ENCODE peak calls at places on chromosomes 3 and 15, in seven cellular contexts. B, C, J, S, Y, G and N are unnamed samples.

GRCh38 chr3:23312866-23313265 is 109.7 kb downstream of the UBE2E2 start:
- DNase-seq in S (no peak), J (no peak), Y (peak), C (no peak), G (no peak), B (no peak), N (no peak)

GRCh38 chr3:128207953-128208352 is 54.7 kb downstream of the EEFSEC start:
- DNase-seq in B (no peak), S (no peak), C (no peak), J (no peak), Y (peak), G (no peak), N (no peak)

GRCh38 chr15:31397851-31398661 is 71.4 kb downstream of the KLF13 start:
- DNase-seq in J (no peak), Y (no peak), G (no peak), C (no peak), S (no peak), B (no peak), N (peak)

GRCh38 chr3:9793161-9793781 is 389 bp downstream of the ARPC4 start:
- DNase-seq in C (no peak), S (peak), B (no peak), G (no peak), J (no peak), Y (peak), N (no peak)

GRCh38 chr15:57112178-57112577 is 193.7 kb downstream of the TCF12 start:
- DNase-seq in G (no peak), B (no peak), C (no peak), Y (no peak), J (peak), S (no peak), N (no peak)

GRCh38 chr3:141237701-141238521 is 6.3 kb downstream of the PXYLP1 start:
- DNase-seq in J (peak), C (no peak), B (no peak), Y (peak), S (no peak), G (peak), N (no peak)

GRCh38 chr3:158531334-158531733 is 39.7 kb upstream of the MLF1 start:
- DNase-seq in Y (no peak), S (no peak), C (no peak), B (no peak), G (no peak), J (no peak), N (no peak)

GRCh38 chr15:48550822-48551525 is 94.5 kb downstream of the FBN1 start:
- DNase-seq in J (no peak), S (no peak), B (no peak), G (no peak), Y (no peak), C (no peak), N (no peak)

GRCh38 chr15:43390723-43391122 is 19.8 kb downstream of the TUBGCP4 start:
- DNase-seq in B (no peak), J (no peak), S (no peak), Y (peak), G (no peak), C (no peak), N (no peak)

GRCh38 chr15:39591896-39592315 is 11.0 kb downstream of the THBS1 start:
- DNase-seq in S (no peak), C (no peak), B (no peak), J (no peak), Y (peak), G (no peak), N (peak)

GRCh38 chr15:89367485-89368451 is 33.1 kb upstream of the POLG start:
- DNase-seq in C (no peak), B (no peak), Y (peak), J (no peak), G (peak), S (no peak), N (no peak)

GRCh38 chr3:123122525-123123315 is 55.9 kb downstream of the PDIA5 start:
- DNase-seq in G (no peak), B (no peak), S (no peak), J (no peak), C (no peak), Y (peak), N (peak)

GRCh38 chr15:74265046-74265639 is 29.0 kb downstream of the CCDC33 start:
- DNase-seq in G (no peak), Y (peak), B (no peak), C (no peak), J (peak), S (no peak), N (no peak)

GRCh38 chr3:128447561-128448013 is 19.1 kb downstream of the DNAJB8 start:
- DNase-seq in S (no peak), G (no peak), C (no peak), Y (no peak), B (no peak), J (no peak), N (no peak)

GRCh38 chr15:49906976-49907375 is 212.1 kb downstream of the ATP8B4 start:
- DNase-seq in S (no peak), B (no peak), G (no peak), Y (peak), C (no peak), J (no peak), N (no peak)

GRCh38 chr3:140972833-140973232 is 31.2 kb downstream of the SLC25A36 start:
- DNase-seq in G (no peak), C (no peak), B (no peak), Y (peak), J (no peak), S (no peak), N (no peak)

GRCh38 chr15:48695088-48695834 is 49.8 kb upstream of the FBN1 start:
- DNase-seq in G (no peak), J (no peak), S (no peak), Y (peak), C (no peak), B (no peak), N (peak)

GRCh38 chr15:81330351-81331085 is 6.6 kb upstream of the STARD5 start:
- DNase-seq in J (no peak), G (no peak), S (no peak), Y (peak), C (no peak), B (no peak), N (no peak)

GRCh38 chr3:58422756-58423324 is 10.8 kb downstream of the PDHB start:
- DNase-seq in J (no peak), G (no peak), Y (peak), S (no peak), C (no peak), B (no peak), N (no peak)

GRCh38 chr3:180744226-180744625 is 64.9 kb upstream of the CCDC39 start:
- DNase-seq in Y (no peak), B (no peak), J (no peak), G (no peak), C (no peak), S (no peak), N (no peak)

GRCh38 chr15:64014995-64015394 is 31.3 kb downstream of the DAPK2 start:
- DNase-seq in C (no peak), J (peak), G (no peak), S (no peak), Y (no peak), B (no peak), N (no peak)

GRCh38 chr15:99010743-99011142 is 3.2 kb upstream of the PGPEP1L start:
- DNase-seq in S (no peak), Y (no peak), J (no peak), G (no peak), B (no peak), C (no peak), N (no peak)

GRCh38 chr3:114327665-114328064 is 33.8 kb downstream of the TIGIT start:
- DNase-seq in G (no peak), J (no peak), Y (no peak), C (no peak), S (no peak), B (no peak), N (no peak)

GRCh38 chr15:81516461-81516860 is 142.4 kb upstream of the TMC3 start:
- DNase-seq in G (no peak), B (no peak), J (no peak), C (no peak), Y (peak), S (no peak), N (peak)

GRCh38 chr3:32401541-32402052 is 9.9 kb downstream of the CMTM7 start:
- DNase-seq in B (peak), C (peak), J (peak), Y (peak), S (peak), G (peak), N (no peak)

GRCh38 chr3:191523099-191523498 is 62.1 kb downstream of the PYDC2 start:
- DNase-seq in S (no peak), J (no peak), Y (no peak), B (no peak), C (no peak), G (no peak), N (no peak)

GRCh38 chr3:183766745-183767606 is 58.4 kb downstream of the MAP6D1 start:
- DNase-seq in C (peak), J (peak), S (peak), Y (peak), B (no peak), G (peak), N (peak)

GRCh38 chr3:179750720-179751328 is 98.0 kb downstream of the USP13 start:
- DNase-seq in C (no peak), S (no peak), J (no peak), B (no peak), Y (peak), G (no peak), N (no peak)

GRCh38 chr3:35184775-35185174 is 454.6 kb upstream of the ARPP21 start:
- DNase-seq in S (no peak), Y (peak), G (no peak), B (no peak), C (no peak), J (no peak), N (peak)

GRCh38 chr3:7112523-7113056 is 251.7 kb downstream of the GRM7 start:
- DNase-seq in S (no peak), J (no peak), B (no peak), C (no peak), Y (no peak), G (no peak), N (no peak)

GRCh38 chr15:100733088-100733487 is 130.7 kb downstream of the ASB7 start:
- DNase-seq in J (peak), Y (peak), B (no peak), G (no peak), C (no peak), S (no peak), N (peak)

GRCh38 chr3:133887951-133888703 is 7.6 kb downstream of the RAB6B start:
- DNase-seq in S (no peak), Y (no peak), G (no peak), B (no peak), C (no peak), J (no peak), N (peak)

GRCh38 chr3:52523386-52524257 is 10.0 kb downstream of the NT5DC2 start:
- DNase-seq in S (no peak), Y (no peak), B (no peak), G (no peak), C (peak), J (peak), N (no peak)

GRCh38 chr3:52526151-52526561 is 7.5 kb downstream of the NT5DC2 start:
- DNase-seq in G (no peak), S (no peak), J (no peak), C (peak), Y (no peak), B (no peak), N (peak)

GRCh38 chr3:52525666-52526065 is 8.0 kb downstream of the NT5DC2 start:
- DNase-seq in G (no peak), J (no peak), Y (no peak), S (no peak), B (no peak), C (no peak), N (no peak)

GRCh38 chr3:52524258-52524751 is 9.4 kb downstream of the NT5DC2 start:
- DNase-seq in J (no peak), Y (no peak), C (peak), S (no peak), B (no peak), G (no peak), N (no peak)

GRCh38 chr3:52524752-52525661 is 8.7 kb downstream of the NT5DC2 start:
- DNase-seq in J (no peak), B (no peak), Y (no peak), C (peak), S (no peak), G (no peak), N (no peak)
- H3K27ac ChIP-seq in J (peak), B (peak), Y (no peak), C (no peak), S (peak), G (peak), N (no peak)

GRCh38 chr3:14858105-14858504 is 39.3 kb downstream of the FGD5 start:
- DNase-seq in G (no peak), C (no peak), J (no peak), S (no peak), B (no peak), Y (no peak), N (no peak)

GRCh38 chr3:14861031-14861430 is 42.3 kb downstream of the FGD5 start:
- DNase-seq in S (no peak), C (no peak), Y (peak), J (no peak), G (no peak), B (no peak), N (no peak)

GRCh38 chr3:14853280-14853956 is 34.7 kb downstream of the FGD5 start:
- DNase-seq in Y (no peak), G (no peak), J (no peak), B (no peak), S (no peak), C (no peak), N (no peak)

GRCh38 chr3:14861451-14862302 is 42.9 kb downstream of the FGD5 start:
- DNase-seq in S (no peak), J (no peak), G (no peak), Y (no peak), B (no peak), C (no peak), N (no peak)

GRCh38 chr3:14857506-14857905 is 38.7 kb downstream of the FGD5 start:
- DNase-seq in G (no peak), B (no peak), J (no peak), S (no peak), C (no peak), Y (no peak), N (no peak)
- TF ChIP-seq CTCF in G (no peak), B (no peak), J (no peak), S (peak), C (no peak), Y (no peak), N (no peak)

GRCh38 chr3:177611781-177612389 is 414.6 kb upstream of the TBL1XR1 start:
- DNase-seq in S (no peak), C (no peak), Y (no peak), B (no peak), G (no peak), J (no peak), N (no peak)
- H3K27ac ChIP-seq in S (no peak), C (no peak), Y (no peak), B (no peak), G (no peak), J (no peak), N (no peak)

GRCh38 chr15:71195242-71195641 is 80.0 kb downstream of the THSD4 start:
- DNase-seq in C (no peak), J (no peak), S (no peak), G (no peak), B (no peak), Y (peak), N (no peak)
- TF ChIP-seq CTCF in C (no peak), J (no peak), S (no peak), G (no peak), B (no peak), Y (peak), N (peak)

GRCh38 chr3:154120903-154121235 is 321 bp upstream of the ARHGEF26 start:
- DNase-seq in B (no peak), C (no peak), Y (no peak), G (no peak), J (no peak), S (no peak), N (no peak)
- H3K27ac ChIP-seq in B (peak), C (no peak), Y (no peak), G (peak), J (no peak), S (peak), N (no peak)

DNA sequence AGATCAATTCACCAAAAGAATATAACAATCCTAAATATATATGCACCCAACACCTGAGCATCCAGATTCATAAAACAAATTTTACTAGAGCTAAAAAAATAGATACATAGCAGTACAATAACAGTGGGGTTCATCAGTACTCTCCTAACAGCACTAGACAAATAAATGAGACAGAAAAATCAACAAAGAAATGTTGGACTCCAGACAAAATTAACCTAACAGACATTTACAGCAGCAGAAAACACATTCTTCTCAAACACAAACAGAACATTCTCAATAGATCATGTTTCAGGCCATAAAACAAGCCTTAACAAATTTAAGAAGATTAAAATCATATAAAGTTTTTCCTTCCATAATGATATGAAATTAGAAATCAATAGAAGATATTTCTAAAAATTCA is 124.8 kb upstream of the NECTIN3 start:
- DNase-seq in Y (no peak), S (no peak), G (no peak), C (no peak), B (no peak), J (no peak), N (no peak)
- TF ChIP-seq CTCF in Y (no peak), S (no peak), G (no peak), C (no peak), B (no peak), J (no peak), N (no peak)

GRCh38 chr3:188365978-188366698 is 212.2 kb downstream of the LPP start:
- DNase-seq in S (no peak), Y (peak), B (no peak), J (no peak), G (no peak), C (no peak), N (no peak)

GRCh38 chr3:188361888-188362287 is 207.9 kb downstream of the LPP start:
- DNase-seq in B (no peak), G (no peak), Y (no peak), J (no peak), S (no peak), C (no peak), N (no peak)

GRCh38 chr3:188362405-188362831 is 208.5 kb downstream of the LPP start:
- DNase-seq in G (no peak), S (no peak), J (no peak), C (no peak), B (no peak), Y (peak), N (peak)

GRCh38 chr3:188367741-188368140 is 213.8 kb downstream of the LPP start:
- DNase-seq in S (no peak), J (no peak), Y (no peak), G (no peak), C (no peak), B (no peak), N (no peak)

GRCh38 chr3:188365184-188365583 is 211.2 kb downstream of the LPP start:
- DNase-seq in J (no peak), S (no peak), Y (no peak), G (no peak), B (no peak), C (no peak), N (no peak)
- H3K27ac ChIP-seq in J (no peak), S (peak), Y (no peak), G (no peak), B (no peak), C (no peak), N (no peak)